ENCODE peak calls at places on chromosomes 4 and X, in ten cellular contexts. N is transverse colon, T is colonic mucosa, H is PC-3, U is uterus, P is kidney, V is endothelial cell of umbilical vein, X is Caco-2, E is upper lobe of right lung, O is BE2C. J is an unnamed sample. For H3K36me3, the result is how much of the 10 kb centered on the place peaks cover.

GRCh38 chr4:28350485-28350884 is 1489.8 kb downstream of the STIM2 start:
- DNase-seq in N (no peak), T (no peak), H (peak), U (no peak), P (no peak), V (no peak), X (no peak), E (no peak), O (no peak), J (no peak)

GRCh38 chrX:18886344-18887161 is 97.4 kb downstream of the PHKA2 start:
- DNase-seq in N (peak), T (peak), H (peak), U (peak), P (peak), V (peak), X (peak), E (peak), O (peak), J (peak)

GRCh38 chrX:20711366-20711765 is 444.7 kb upstream of the RPS6KA3 start:
- DNase-seq in N (no peak), T (no peak), H (no peak), U (no peak), P (no peak), V (no peak), X (no peak), E (no peak), O (no peak), J (no peak)

GRCh38 chr4:97770222-97770621 is 373.1 kb downstream of the STPG2 start:
- DNase-seq in N (no peak), T (no peak), H (no peak), U (no peak), P (no peak), V (peak), X (no peak), E (no peak), O (no peak), J (no peak)

GRCh38 chrX:35406386-35406785 is 391.8 kb upstream of the MAGEB16 start:
- DNase-seq in N (no peak), T (no peak), H (no peak), U (no peak), P (no peak), V (no peak), X (no peak), E (no peak), O (no peak), J (no peak)

GRCh38 chr4:83074086-83074704 is 39.2 kb downstream of the COPS4 start:
- DNase-seq in N (peak), T (peak), H (peak), U (no peak), P (no peak), V (peak), X (peak), E (no peak), O (peak), J (no peak)

GRCh38 chr4:186693159-186693815 is 30.4 kb downstream of the FAT1 start:
- DNase-seq in N (peak), T (peak), H (peak), U (peak), P (peak), V (no peak), X (no peak), E (peak), O (no peak), J (peak)

GRCh38 chr4:8756816-8757215 is 114.8 kb downstream of the HMX1 start:
- DNase-seq in N (no peak), T (no peak), H (no peak), U (no peak), P (peak), V (no peak), X (no peak), E (peak), O (peak), J (no peak)

GRCh38 chr4:130646886-130647285 is 1550.9 kb downstream of the C4orf33 start:
- DNase-seq in N (no peak), T (no peak), H (no peak), U (no peak), P (no peak), V (no peak), X (no peak), E (no peak), O (no peak), J (no peak)

GRCh38 chr4:120922390-120923200 is at the start of gene PRDM5:
- DNase-seq in N (peak), T (peak), H (peak), U (peak), P (peak), V (peak), X (peak), E (peak), O (peak), J (peak)

GRCh38 chrX:16664059-16664458 is 14.1 kb downstream of the S100G start:
- DNase-seq in N (no peak), T (no peak), H (peak), U (no peak), P (no peak), V (no peak), X (no peak), E (no peak), O (no peak), J (no peak)

GRCh38 chr4:73523126-73523525 is 41.6 kb downstream of the AFM start:
- DNase-seq in N (no peak), T (no peak), H (peak), U (no peak), P (no peak), V (no peak), X (no peak), E (no peak), O (no peak), J (no peak)

GRCh38 chr4:39613093-39613656 is 25.5 kb downstream of the SMIM14 start:
- DNase-seq in N (no peak), T (no peak), H (peak), U (no peak), P (no peak), V (peak), X (no peak), E (no peak), O (no peak), J (no peak)

GRCh38 chr4:188976644-188977115 is 837.4 kb downstream of the TRIML1 start:
- DNase-seq in N (no peak), T (no peak), H (peak), U (no peak), P (no peak), V (no peak), X (no peak), E (no peak), O (no peak), J (no peak)

GRCh38 chr4:41057456-41057855 is 156.9 kb downstream of the APBB2 start:
- DNase-seq in N (no peak), T (no peak), H (peak), U (no peak), P (no peak), V (no peak), X (no peak), E (no peak), O (no peak), J (no peak)

DNA sequence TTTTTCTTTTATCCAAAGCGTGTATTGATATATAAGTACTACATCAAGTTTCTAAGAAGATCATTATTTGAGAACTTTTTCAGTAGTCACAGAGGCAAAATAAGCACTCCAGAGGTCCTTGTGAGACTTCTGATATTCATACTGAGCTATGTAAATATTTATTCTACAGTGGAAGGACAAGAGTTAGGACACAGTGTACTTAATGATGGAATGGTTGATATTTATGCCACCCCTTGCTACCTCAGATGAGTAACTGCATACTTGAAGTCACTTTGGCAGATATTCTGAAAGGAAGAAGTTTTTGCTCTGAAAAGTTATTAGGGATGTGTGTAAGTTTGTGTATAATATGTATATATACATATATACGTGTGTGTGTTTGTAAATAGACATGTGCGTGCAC is 30.3 kb downstream of the MAGEA1 start:
- DNase-seq in N (no peak), T (no peak), H (peak), U (no peak), P (no peak), V (no peak), X (no peak), E (no peak), O (no peak), J (no peak)
- H3K36me3 ChIP-seq in N (under half), T (under half), H (under half), U (under half), P (under half), V (under half), X (under half), E (under half), O (under half), J (under half)

GRCh38 chr4:107937040-107937439 is 5.7 kb downstream of the CYP2U1 start:
- DNase-seq in N (no peak), T (no peak), H (no peak), U (no peak), P (no peak), V (no peak), X (no peak), E (no peak), O (no peak), J (no peak)

GRCh38 chr4:107935246-107935645 is 3.9 kb downstream of the CYP2U1 start:
- DNase-seq in N (no peak), T (no peak), H (no peak), U (no peak), P (no peak), V (no peak), X (no peak), E (no peak), O (no peak), J (no peak)

GRCh38 chr4:107930821-107931774 is at the start of gene CYP2U1:
- DNase-seq in N (peak), T (peak), H (peak), U (peak), P (peak), V (peak), X (peak), E (peak), O (peak), J (peak)

GRCh38 chr4:107931775-107932321 is 499 bp downstream of the CYP2U1 start:
- DNase-seq in N (no peak), T (peak), H (no peak), U (no peak), P (peak), V (no peak), X (peak), E (peak), O (no peak), J (no peak)
- TF ChIP-seq CTCF in N (no peak), T (no peak), H (no peak), U (no peak), P (no peak), V (no peak), X (no peak), E (no peak), O (no peak), J (no peak)

GRCh38 chr4:70829492-70829891 is 10.2 kb downstream of the GRSF1 start:
- DNase-seq in N (no peak), T (no peak), H (no peak), U (no peak), P (no peak), V (no peak), X (no peak), E (no peak), O (no peak), J (no peak)
- H3K36me3 ChIP-seq in N (half or more), T (under half), H (half or more), U (under half), P (under half), V (under half), X (under half), E (half or more), O (half or more), J (half or more)

GRCh38 chr4:138499627-138500026 is 257.5 kb upstream of the SLC7A11 start:
- DNase-seq in N (no peak), T (no peak), H (no peak), U (no peak), P (no peak), V (no peak), X (no peak), E (no peak), O (no peak), J (no peak)

GRCh38 chr4:138500869-138501268 is 258.7 kb upstream of the SLC7A11 start:
- DNase-seq in N (no peak), T (no peak), H (no peak), U (no peak), P (no peak), V (no peak), X (no peak), E (no peak), O (no peak), J (no peak)

GRCh38 chr4:138492178-138492577 is 250.0 kb upstream of the SLC7A11 start:
- DNase-seq in N (no peak), T (no peak), H (no peak), U (no peak), P (no peak), V (no peak), X (no peak), E (no peak), O (no peak), J (no peak)

DNA sequence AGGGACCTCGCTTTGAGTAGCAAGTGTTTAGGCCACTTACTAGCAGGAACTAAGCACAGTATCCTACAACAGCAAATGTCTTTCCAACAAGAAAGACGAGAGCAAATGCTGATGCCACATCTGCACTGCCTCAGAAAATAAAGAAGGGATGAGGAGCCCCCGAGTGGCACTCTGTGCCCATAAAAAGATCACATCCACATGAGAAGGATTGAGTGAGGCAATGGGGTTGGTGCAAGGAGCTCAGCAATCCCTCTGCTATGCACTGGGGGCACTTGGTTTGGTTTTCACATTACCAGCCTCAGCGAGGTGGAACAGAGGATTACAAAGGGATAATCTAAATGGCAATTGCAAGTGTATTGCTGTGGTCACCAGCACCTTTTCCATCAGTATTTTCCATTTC is 252.8 kb upstream of the SLC7A11 start:
- DNase-seq in N (no peak), T (no peak), H (peak), U (no peak), P (no peak), V (peak), X (no peak), E (no peak), O (no peak), J (no peak)
- TF ChIP-seq CTCF in N (no peak), T (no peak), H (peak), U (no peak), P (no peak), V (peak), X (no peak), E (peak), O (peak), J (no peak)

GRCh38 chr4:88200186-88200585 is 41.7 kb upstream of the ABCG2 start:
- DNase-seq in N (no peak), T (no peak), H (no peak), U (no peak), P (no peak), V (no peak), X (no peak), E (no peak), O (no peak), J (no peak)
- H3K36me3 ChIP-seq in N (under half), T (under half), H (under half), U (under half), P (under half), V (under half), X (under half), E (under half), O (under half), J (under half)

GRCh38 chr4:7151668-7152227 is 40.6 kb upstream of the SORCS2 start:
- DNase-seq in N (no peak), T (no peak), H (peak), U (no peak), P (no peak), V (no peak), X (no peak), E (no peak), O (no peak), J (no peak)
- TF ChIP-seq CTCF in N (peak), T (peak), H (peak), U (no peak), P (no peak), V (no peak), X (no peak), E (no peak), O (peak), J (no peak)

DNA sequence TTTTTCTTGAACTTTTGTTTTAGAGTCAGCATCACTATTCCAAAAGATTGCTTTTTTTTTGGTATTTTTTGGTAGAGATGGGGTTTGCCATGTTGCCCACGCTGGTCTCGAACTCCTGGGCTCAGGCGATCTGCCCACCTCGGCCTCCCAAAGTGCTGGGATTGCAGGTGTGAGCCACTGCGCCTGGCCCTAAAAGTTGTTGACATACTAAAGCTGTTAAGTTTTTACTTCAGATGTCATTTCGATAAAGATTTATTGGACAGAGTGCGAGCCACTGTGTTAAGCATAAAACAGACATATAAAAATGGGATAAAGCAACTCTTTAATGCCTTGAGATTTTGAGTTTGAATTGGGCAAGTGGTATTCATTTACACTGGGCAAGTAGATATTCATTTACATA is 28.3 kb downstream of the USO1 start:
- DNase-seq in N (no peak), T (no peak), H (no peak), U (no peak), P (no peak), V (no peak), X (no peak), E (no peak), O (no peak), J (no peak)
- H3K36me3 ChIP-seq in N (under half), T (under half), H (under half), U (under half), P (under half), V (under half), X (under half), E (under half), O (under half), J (under half)

DNA sequence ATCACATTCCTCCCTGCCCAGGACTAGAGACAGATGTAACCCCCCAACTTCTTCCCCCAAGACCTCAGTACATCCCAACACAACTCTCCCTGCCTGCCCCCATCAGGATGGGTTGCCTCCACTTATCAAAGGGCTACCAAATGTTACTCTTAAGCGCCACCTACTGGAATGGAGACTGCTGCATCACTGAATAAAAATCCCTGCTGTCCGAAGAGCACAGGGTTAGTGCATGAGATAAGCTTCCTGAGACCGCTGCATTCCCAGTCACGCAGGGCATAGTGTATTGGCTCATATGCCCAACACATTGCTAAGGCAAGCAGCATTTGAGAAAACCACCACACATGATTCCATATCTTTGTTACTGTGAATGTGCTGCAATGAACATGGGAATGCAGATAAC is 544.5 kb downstream of the PPP4R3C start:
- DNase-seq in N (no peak), T (no peak), H (peak), U (no peak), P (no peak), V (peak), X (peak), E (no peak), O (no peak), J (no peak)
- TF ChIP-seq CTCF in N (no peak), T (no peak), H (peak), U (no peak), P (no peak), V (peak), X (peak), E (no peak), O (peak), J (no peak)

GRCh38 chr4:16213107-16213506 is 13.2 kb downstream of the TAPT1 start:
- DNase-seq in N (no peak), T (no peak), H (no peak), U (no peak), P (no peak), V (no peak), X (no peak), E (no peak), O (no peak), J (no peak)
- H3K36me3 ChIP-seq in N (under half), T (under half), H (under half), U (under half), P (under half), V (under half), X (under half), E (under half), O (under half), J (under half)

J was measured in ascending aorta.